ENCODE peak calls at places on chromosomes 7 and 10, in four cellular contexts. J is HepG2, R is vagina, V is GM23338. D is an unnamed sample. For H3K4me1, the result is how much of the 10 kb centered on the place peaks cover.

GRCh38 chr7:34277016-34277800 is 371.9 kb downstream of the BMPER start:
- DNase-seq in V (peak), R (no peak), J (no peak), D (no peak)

GRCh38 chr10:132722980-132723970 is 62.7 kb downstream of the NKX6-2 start:
- DNase-seq in V (no peak), R (no peak), J (no peak), D (no peak)

GRCh38 chr10:21372651-21373410 is 152.7 kb downstream of the SKIDA1 start:
- DNase-seq in J (no peak), R (no peak), V (peak), D (no peak)

GRCh38 chr10:62636825-62637248 is 167.7 kb upstream of the ADO start:
- DNase-seq in V (peak), J (no peak), R (peak), D (no peak)

GRCh38 chr7:121372376-121373024 is 23.6 kb downstream of the FAM3C start:
- DNase-seq in V (no peak), R (no peak), J (no peak), D (no peak)

GRCh38 chr10:22623624-22624263 is 90.6 kb downstream of the PIP4K2A start:
- DNase-seq in V (no peak), J (peak), R (no peak), D (no peak)

GRCh38 chr10:88114368-88114767 is 250.9 kb downstream of the PTEN start:
- DNase-seq in J (peak), V (peak), R (no peak), D (no peak)

GRCh38 chr7:105224884-105225651 is 163.7 kb downstream of the SRPK2 start:
- DNase-seq in J (no peak), V (no peak), R (no peak), D (no peak)

GRCh38 chr7:129958643-129959479 is 6.1 kb upstream of the UBE2H start:
- DNase-seq in R (no peak), J (peak), V (no peak), D (no peak)

GRCh38 chr7:142668495-142668894 is 80.8 kb upstream of the PRSS1 start:
- DNase-seq in V (no peak), R (no peak), J (no peak), D (no peak)

GRCh38 chr7:92783260-92783911 is 53.0 kb downstream of the CDK6 start:
- DNase-seq in J (no peak), V (no peak), R (no peak), D (no peak)

GRCh38 chr10:133100706-133101463 is 13.2 kb downstream of the ADGRA1 start:
- DNase-seq in J (no peak), R (no peak), V (peak), D (no peak)

GRCh38 chr7:139777304-139777890 is 401 bp downstream of the HIPK2 start:
- DNase-seq in R (no peak), J (no peak), V (peak), D (peak)

GRCh38 chr7:79403451-79403850 is 50.0 kb downstream of the MAGI2 start:
- DNase-seq in R (no peak), J (no peak), V (no peak), D (no peak)

GRCh38 chr7:50216626-50217025 is 87.9 kb upstream of the IKZF1 start:
- DNase-seq in J (no peak), V (no peak), R (peak), D (no peak)

GRCh38 chr10:22612316-22612715 is 102.1 kb downstream of the PIP4K2A start:
- DNase-seq in R (no peak), J (no peak), V (no peak), D (no peak)

GRCh38 chr10:124561206-124561605 is 99.6 kb downstream of the LHPP start:
- DNase-seq in J (no peak), V (no peak), R (no peak), D (peak)

GRCh38 chr10:77051837-77052236 is 585.8 kb downstream of the KCNMA1 start:
- DNase-seq in R (no peak), J (no peak), V (no peak), D (no peak)

GRCh38 chr7:18289801-18290200 is 205.7 kb upstream of the HDAC9 start:
- DNase-seq in V (no peak), R (no peak), J (no peak), D (no peak)

GRCh38 chr7:102198557-102198956 is 88.1 kb upstream of the SH2B2 start:
- DNase-seq in J (no peak), R (no peak), V (no peak), D (no peak)

GRCh38 chr10:6061056-6061455 is 1.1 kb downstream of the IL2RA start:
- DNase-seq in J (no peak), V (no peak), R (peak), D (no peak)

GRCh38 chr7:70774895-70775527 is 356.9 kb upstream of the GALNT17 start:
- DNase-seq in J (no peak), R (peak), V (no peak), D (no peak)

GRCh38 chr10:13352519-13352918 is 4.4 kb upstream of the SEPHS1 start:
- DNase-seq in V (peak), J (peak), R (no peak), D (no peak)

GRCh38 chr10:24382596-24382978 is 173.6 kb downstream of the KIAA1217 start:
- DNase-seq in J (no peak), V (no peak), R (no peak), D (no peak)

GRCh38 chr7:110988890-110989501 is 101.9 kb upstream of the LRRN3 start:
- DNase-seq in J (no peak), V (no peak), R (no peak), D (peak)

GRCh38 chr7:2896141-2896540 is 52.0 kb upstream of the GNA12 start:
- DNase-seq in R (no peak), J (no peak), V (no peak), D (no peak)

GRCh38 chr10:117007080-117007479 is 2.1 kb upstream of the SHTN1 start:
- DNase-seq in R (no peak), J (peak), V (no peak), D (no peak)

DNA sequence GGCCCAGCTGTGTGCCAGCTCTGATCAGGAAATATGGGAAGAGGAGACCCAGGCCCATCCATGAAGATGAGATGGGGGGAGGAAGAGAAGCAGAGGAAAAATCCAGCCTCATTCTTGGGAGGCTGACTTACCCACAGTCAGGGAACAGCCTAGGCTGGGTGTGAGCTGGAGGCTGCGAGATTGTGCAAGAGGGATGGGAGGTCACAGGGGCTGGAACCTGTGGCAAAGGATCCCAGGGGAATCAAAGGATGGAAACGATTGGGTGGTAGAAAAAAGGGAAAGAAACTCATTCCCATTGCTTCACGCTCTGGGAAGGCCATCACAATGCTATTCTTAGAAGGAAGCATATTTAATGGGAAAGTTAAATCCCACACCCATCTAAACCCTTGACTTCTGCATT is 26.7 kb upstream of the CRHR2 start:
- DNase-seq in V (no peak), R (no peak), J (no peak), D (peak)
- TF ChIP-seq POLR2AphosphoS5 in V (no peak), R (peak), J (no peak), D (no peak)

GRCh38 chr7:77540402-77540822 is 3.3 kb downstream of the PTPN12 start:
- DNase-seq in J (peak), V (no peak), R (no peak), D (no peak)
- H3K4me1 ChIP-seq in J (half or more), V (under half), R (half or more), D (half or more)

GRCh38 chr10:129958686-129959543 is 5.2 kb downstream of the EBF3 start:
- DNase-seq in V (peak), R (no peak), J (no peak), D (peak)

GRCh38 chr10:129959544-129960492 is 4.3 kb downstream of the EBF3 start:
- DNase-seq in R (no peak), J (no peak), V (no peak), D (peak)

GRCh38 chr10:129956285-129956649 is 7.8 kb downstream of the EBF3 start:
- DNase-seq in V (peak), J (no peak), R (no peak), D (no peak)

GRCh38 chr10:129956902-129957673 is 7.0 kb downstream of the EBF3 start:
- DNase-seq in J (no peak), R (no peak), V (peak), D (peak)

DNA sequence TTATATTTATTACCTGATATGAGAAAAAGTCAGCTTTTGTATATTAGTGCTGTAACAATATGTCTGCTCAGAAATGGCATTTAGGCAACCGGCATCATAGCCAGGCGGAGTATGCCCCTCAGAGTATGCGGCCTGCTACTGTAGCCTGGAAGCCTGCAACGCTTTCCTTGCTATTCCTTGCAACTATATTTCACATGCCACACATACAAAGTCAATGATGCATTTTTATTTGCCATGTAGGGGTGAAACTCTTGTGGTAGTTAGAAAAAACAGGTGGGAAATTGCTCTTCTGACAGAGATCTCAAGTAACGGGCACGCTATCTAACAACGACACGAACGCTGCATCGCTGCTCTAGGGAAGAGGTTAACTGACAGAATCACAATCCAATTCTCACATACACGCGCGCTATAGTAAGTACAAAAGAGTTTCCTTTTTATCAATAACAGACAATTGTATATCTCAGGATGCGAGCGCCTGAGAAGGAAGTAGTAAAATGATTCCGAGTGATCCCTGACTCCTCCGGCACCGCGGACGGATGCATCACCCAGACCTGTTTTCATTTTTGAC is 5.9 kb downstream of the EBF3 start:
- DNase-seq in V (peak), J (no peak), R (no peak), D (no peak)
- H3K27ac ChIP-seq in V (no peak), J (no peak), R (peak), D (no peak)

GRCh38 chr7:100213672-100214071 is 6.1 kb upstream of the PVRIG start:
- DNase-seq in R (no peak), V (no peak), J (no peak), D (peak)

GRCh38 chr7:100212631-100213286 is 7.0 kb upstream of the PVRIG start:
- DNase-seq in J (no peak), R (no peak), V (no peak), D (peak)

GRCh38 chr7:100210803-100211202 is 8.9 kb upstream of the PVRIG start:
- DNase-seq in V (no peak), R (no peak), J (no peak), D (peak)

GRCh38 chr7:100209493-100209892 is 10.3 kb upstream of the PVRIG start:
- DNase-seq in V (no peak), J (no peak), R (no peak), D (peak)

GRCh38 chr7:100211342-100211780 is 8.4 kb upstream of the PVRIG start:
- DNase-seq in V (no peak), J (no peak), R (no peak), D (peak)
- TF ChIP-seq POLR2AphosphoS5 in V (no peak), J (no peak), R (no peak), D (no peak)

GRCh38 chr10:122021828-122022227 is 32.9 kb downstream of the TACC2 start:
- DNase-seq in J (no peak), R (no peak), V (no peak), D (no peak)
- H3K4me1 ChIP-seq in J (under half), R (under half), V (under half), D (under half)

GRCh38 chr7:108448777-108449576 is 7.3 kb downstream of the NRCAM start:
- DNase-seq in R (no peak), J (no peak), V (peak), D (no peak)
- H3K27ac ChIP-seq in R (no peak), J (no peak), V (no peak), D (no peak)

GRCh38 chr7:128860158-128861073 is 2.2 kb upstream of the ATP6V1F start:
- DNase-seq in V (peak), J (no peak), R (no peak), D (no peak)
- TF ChIP-seq POLR2AphosphoS5 in V (no peak), J (no peak), R (no peak), D (no peak)

DNA sequence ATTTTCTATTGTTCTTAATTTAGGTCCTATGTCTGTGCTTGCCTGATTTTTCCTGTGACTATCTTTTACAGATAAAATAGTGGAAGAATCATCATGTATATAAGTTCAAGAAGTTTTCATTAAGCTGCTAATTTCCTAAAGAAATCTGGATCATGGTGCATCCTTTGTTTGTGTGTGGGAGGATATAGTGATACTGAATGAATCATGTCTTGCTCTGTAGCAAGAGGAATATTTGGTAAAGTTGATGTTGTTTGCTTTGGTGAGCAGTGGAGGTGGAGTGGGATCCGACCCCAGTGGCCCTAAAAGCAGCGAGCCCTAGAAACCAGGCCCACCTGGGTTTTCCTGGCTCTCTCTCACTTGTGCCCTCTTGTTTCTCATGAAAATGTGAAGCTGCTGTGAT is 83.7 kb downstream of the CCNY start:
- DNase-seq in R (no peak), J (no peak), V (no peak), D (no peak)
- H3K4me1 ChIP-seq in R (half or more), J (half or more), V (under half), D (under half)

DNA sequence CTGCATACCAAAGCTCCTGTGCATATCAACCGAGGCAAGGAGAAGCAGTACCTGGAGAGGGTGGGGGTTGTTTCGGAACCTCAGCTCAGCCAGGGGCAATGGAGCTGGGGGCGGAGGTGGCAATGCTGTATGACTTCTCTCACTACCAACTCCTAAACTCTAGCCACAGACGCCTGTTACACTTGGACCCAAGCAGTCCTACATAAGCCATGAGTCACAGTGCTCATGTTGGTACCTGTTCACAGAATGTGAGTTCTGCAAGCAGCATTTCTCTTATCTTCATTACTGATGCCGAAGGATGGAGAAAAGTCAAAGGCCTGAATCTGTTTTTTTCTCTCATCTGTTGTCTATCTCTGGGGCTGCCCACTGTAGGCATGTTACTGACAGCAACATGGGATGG is 3.2 kb upstream of the RAB18 start:
- DNase-seq in R (no peak), V (no peak), J (no peak), D (no peak)
- H3K27ac ChIP-seq in R (no peak), V (no peak), J (no peak), D (no peak)

D was measured in spleen.